ENCODE peak calls at places on chromosomes 3 and 15, in seven cellular contexts. One of them, this sample, is unnamed.

GRCh38 chr3:183526838-183527420 is 28.6 kb downstream of the KLHL6 start:
- DNase-seq in OCI-LY7: no peak
- DNase-seq in fibroblast of lung: no peak
- DNase-seq in breast epithelium: no peak
- DNase-seq in heart left ventricle: no peak
- DNase-seq in BJ: no peak
- DNase-seq in thyroid gland: no peak
- DNase-seq in this sample: no peak

GRCh38 chr15:29129903-29130302 is 139.7 kb downstream of the NSMCE3 start:
- DNase-seq in OCI-LY7: no peak
- DNase-seq in fibroblast of lung: no peak
- DNase-seq in breast epithelium: no peak
- DNase-seq in heart left ventricle: no peak
- DNase-seq in BJ: no peak
- DNase-seq in thyroid gland: no peak
- DNase-seq in this sample: no peak

GRCh38 chr15:82781349-82781748 is 24.5 kb downstream of the FSD2 start:
- DNase-seq in OCI-LY7: no peak
- DNase-seq in fibroblast of lung: no peak
- DNase-seq in breast epithelium: no peak
- DNase-seq in heart left ventricle: no peak
- DNase-seq in BJ: no peak
- DNase-seq in thyroid gland: no peak
- DNase-seq in this sample: no peak

GRCh38 chr15:76340802-76341365 is 4.3 kb downstream of the ISL2 start:
- DNase-seq in OCI-LY7: no peak
- DNase-seq in fibroblast of lung: no peak
- DNase-seq in breast epithelium: no peak
- DNase-seq in heart left ventricle: no peak
- DNase-seq in BJ: no peak
- DNase-seq in thyroid gland: no peak
- DNase-seq in this sample: no peak

GRCh38 chr3:111853071-111853470 is 6.0 kb upstream of the PHLDB2 start:
- DNase-seq in OCI-LY7: no peak
- DNase-seq in fibroblast of lung: no peak
- DNase-seq in breast epithelium: no peak
- DNase-seq in heart left ventricle: no peak
- DNase-seq in BJ: no peak
- DNase-seq in thyroid gland: no peak
- DNase-seq in this sample: no peak

GRCh38 chr3:61908344-61908743 is 347.0 kb downstream of the PTPRG start:
- DNase-seq in OCI-LY7: no peak
- DNase-seq in fibroblast of lung: peak
- DNase-seq in breast epithelium: no peak
- DNase-seq in heart left ventricle: no peak
- DNase-seq in BJ: peak
- DNase-seq in thyroid gland: no peak
- DNase-seq in this sample: peak

GRCh38 chr3:155321418-155321817 is 27.9 kb upstream of the STRIT1 start:
- DNase-seq in OCI-LY7: no peak
- DNase-seq in fibroblast of lung: peak
- DNase-seq in breast epithelium: no peak
- DNase-seq in heart left ventricle: no peak
- DNase-seq in BJ: no peak
- DNase-seq in thyroid gland: no peak
- DNase-seq in this sample: peak

GRCh38 chr3:127444761-127445160 is 145.8 kb downstream of the TPRA1 start:
- DNase-seq in OCI-LY7: no peak
- DNase-seq in fibroblast of lung: no peak
- DNase-seq in breast epithelium: no peak
- DNase-seq in heart left ventricle: no peak
- DNase-seq in BJ: no peak
- DNase-seq in thyroid gland: no peak
- DNase-seq in this sample: no peak

GRCh38 chr3:125163739-125164601 is 48.6 kb downstream of the SLC12A8 start:
- DNase-seq in OCI-LY7: peak
- DNase-seq in fibroblast of lung: peak
- DNase-seq in breast epithelium: no peak
- DNase-seq in heart left ventricle: peak
- DNase-seq in BJ: no peak
- DNase-seq in thyroid gland: no peak
- DNase-seq in this sample: peak

GRCh38 chr3:77381426-77381825 is 341.5 kb downstream of the ROBO2 start:
- DNase-seq in OCI-LY7: no peak
- DNase-seq in fibroblast of lung: no peak
- DNase-seq in breast epithelium: no peak
- DNase-seq in heart left ventricle: no peak
- DNase-seq in BJ: no peak
- DNase-seq in thyroid gland: no peak
- DNase-seq in this sample: no peak

GRCh38 chr3:11764931-11765363 is 81.7 kb downstream of the TAMM41 start:
- DNase-seq in OCI-LY7: no peak
- DNase-seq in fibroblast of lung: peak
- DNase-seq in breast epithelium: no peak
- DNase-seq in heart left ventricle: no peak
- DNase-seq in BJ: peak
- DNase-seq in thyroid gland: no peak
- DNase-seq in this sample: peak

GRCh38 chr15:40755821-40756220 is 767 bp upstream of the RMDN3 start:
- DNase-seq in OCI-LY7: peak
- DNase-seq in fibroblast of lung: no peak
- DNase-seq in breast epithelium: no peak
- DNase-seq in heart left ventricle: no peak
- DNase-seq in BJ: no peak
- DNase-seq in thyroid gland: no peak
- DNase-seq in this sample: no peak

GRCh38 chr15:56295433-56295832 is 51.8 kb upstream of the RFX7 start:
- DNase-seq in OCI-LY7: no peak
- DNase-seq in fibroblast of lung: no peak
- DNase-seq in breast epithelium: no peak
- DNase-seq in heart left ventricle: no peak
- DNase-seq in BJ: no peak
- DNase-seq in thyroid gland: no peak
- DNase-seq in this sample: no peak

GRCh38 chr15:101808201-101808600 is 3.8 kb upstream of the OR4F15 start:
- DNase-seq in OCI-LY7: no peak
- DNase-seq in fibroblast of lung: peak
- DNase-seq in breast epithelium: no peak
- DNase-seq in heart left ventricle: no peak
- DNase-seq in BJ: no peak
- DNase-seq in thyroid gland: no peak
- DNase-seq in this sample: peak

GRCh38 chr15:61173899-61174689 is 55.0 kb downstream of the RORA start:
- DNase-seq in OCI-LY7: no peak
- DNase-seq in fibroblast of lung: no peak
- DNase-seq in breast epithelium: no peak
- DNase-seq in heart left ventricle: no peak
- DNase-seq in BJ: no peak
- DNase-seq in thyroid gland: no peak
- DNase-seq in this sample: no peak

GRCh38 chr15:61118885-61119284 is 110.2 kb downstream of the RORA start:
- DNase-seq in OCI-LY7: no peak
- DNase-seq in fibroblast of lung: no peak
- DNase-seq in breast epithelium: no peak
- DNase-seq in heart left ventricle: no peak
- DNase-seq in BJ: no peak
- DNase-seq in thyroid gland: no peak
- DNase-seq in this sample: no peak

GRCh38 chr3:131743126-131743525 is 240.4 kb upstream of the MRPL3 start:
- DNase-seq in OCI-LY7: no peak
- DNase-seq in fibroblast of lung: no peak
- DNase-seq in breast epithelium: no peak
- DNase-seq in heart left ventricle: no peak
- DNase-seq in BJ: no peak
- DNase-seq in thyroid gland: no peak
- DNase-seq in this sample: no peak

GRCh38 chr15:40389824-40390595 is 7.5 kb downstream of the KNSTRN start:
- DNase-seq in OCI-LY7: no peak
- DNase-seq in fibroblast of lung: no peak
- DNase-seq in breast epithelium: no peak
- DNase-seq in heart left ventricle: no peak
- DNase-seq in BJ: no peak
- DNase-seq in thyroid gland: peak
- DNase-seq in this sample: no peak

DNA sequence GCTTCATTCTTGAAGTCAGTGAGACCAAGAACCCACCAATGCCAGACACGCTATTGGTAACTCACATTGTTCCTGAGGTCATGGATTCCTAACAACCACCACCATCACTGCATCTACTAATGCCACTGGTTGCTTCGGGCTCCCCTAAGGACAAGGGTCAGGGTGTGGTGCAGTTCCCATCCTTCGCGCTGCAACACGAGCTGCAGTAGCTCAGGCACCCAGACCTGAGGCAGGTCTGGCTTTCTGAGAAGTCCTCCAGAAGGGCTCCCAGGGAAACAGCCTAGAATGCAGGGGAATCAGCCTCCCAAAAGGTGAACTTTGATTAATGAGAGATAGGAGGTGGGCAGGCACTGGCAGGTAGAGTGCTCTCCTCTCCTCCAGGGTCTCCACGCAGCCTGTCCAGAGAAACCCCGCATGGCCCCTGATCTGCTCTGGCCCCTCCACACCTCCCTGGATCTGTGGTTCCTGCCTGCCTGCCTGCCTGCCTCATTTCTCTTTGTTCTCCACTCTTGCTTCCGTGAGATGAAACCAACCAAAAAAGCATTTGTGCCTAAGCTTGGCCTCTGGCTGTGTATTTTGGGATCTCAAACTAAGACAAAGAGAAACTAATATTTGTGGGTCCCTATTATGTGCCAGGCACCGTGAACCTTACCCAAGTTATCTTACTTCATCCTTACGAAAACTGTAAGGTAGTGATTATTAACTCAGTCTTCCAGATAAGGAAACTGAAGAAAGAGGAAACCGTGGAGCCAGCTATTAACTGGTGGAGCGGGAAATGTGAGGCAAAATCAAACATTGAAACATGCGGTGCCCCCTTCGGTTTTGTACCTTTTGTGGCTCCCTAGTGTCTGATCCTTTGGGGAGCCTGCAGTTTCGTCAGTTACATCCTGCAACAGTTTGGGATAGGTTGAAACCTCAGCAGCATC is 43.9 kb upstream of the USP3 start:
- DNase-seq in OCI-LY7: no peak
- DNase-seq in fibroblast of lung: no peak
- DNase-seq in breast epithelium: no peak
- DNase-seq in heart left ventricle: no peak
- DNase-seq in BJ: no peak
- DNase-seq in thyroid gland: no peak
- DNase-seq in this sample: no peak
- H3K4me3 ChIP-seq in OCI-LY7: no peak
- H3K4me3 ChIP-seq in fibroblast of lung: no peak
- H3K4me3 ChIP-seq in breast epithelium: no peak
- H3K4me3 ChIP-seq in heart left ventricle: no peak
- H3K4me3 ChIP-seq in BJ: no peak
- H3K4me3 ChIP-seq in thyroid gland: no peak
- H3K4me3 ChIP-seq in this sample: no peak

GRCh38 chr3:113545594-113545993 is 13.2 kb downstream of the SIDT1 start:
- DNase-seq in OCI-LY7: no peak
- DNase-seq in fibroblast of lung: no peak
- DNase-seq in breast epithelium: no peak
- DNase-seq in heart left ventricle: no peak
- DNase-seq in BJ: no peak
- DNase-seq in thyroid gland: no peak
- DNase-seq in this sample: no peak
- TF ChIP-seq CTCF in OCI-LY7: no peak
- TF ChIP-seq CTCF in fibroblast of lung: no peak
- TF ChIP-seq CTCF in breast epithelium: no peak
- TF ChIP-seq CTCF in heart left ventricle: no peak
- TF ChIP-seq CTCF in BJ: no peak
- TF ChIP-seq CTCF in thyroid gland: no peak
- TF ChIP-seq CTCF in this sample: no peak

GRCh38 chr15:26771917-26772587 is 814 bp downstream of the GABRB3 start:
- DNase-seq in OCI-LY7: no peak
- DNase-seq in fibroblast of lung: no peak
- DNase-seq in breast epithelium: no peak
- DNase-seq in heart left ventricle: no peak
- DNase-seq in BJ: no peak
- DNase-seq in thyroid gland: peak
- DNase-seq in this sample: no peak

GRCh38 chr15:26773917-26774316 is 1.1 kb upstream of the GABRB3 start:
- DNase-seq in OCI-LY7: no peak
- DNase-seq in fibroblast of lung: no peak
- DNase-seq in breast epithelium: no peak
- DNase-seq in heart left ventricle: no peak
- DNase-seq in BJ: no peak
- DNase-seq in thyroid gland: peak
- DNase-seq in this sample: no peak

GRCh38 chr15:26773485-26773877 is 615 bp upstream of the GABRB3 start:
- DNase-seq in OCI-LY7: no peak
- DNase-seq in fibroblast of lung: no peak
- DNase-seq in breast epithelium: no peak
- DNase-seq in heart left ventricle: no peak
- DNase-seq in BJ: no peak
- DNase-seq in thyroid gland: peak
- DNase-seq in this sample: no peak

GRCh38 chr15:26772588-26773484 is at the start of gene GABRB3:
- DNase-seq in OCI-LY7: no peak
- DNase-seq in fibroblast of lung: peak
- DNase-seq in breast epithelium: no peak
- DNase-seq in heart left ventricle: peak
- DNase-seq in BJ: no peak
- DNase-seq in thyroid gland: peak
- DNase-seq in this sample: peak

GRCh38 chr15:26771168-26771916 is 1.5 kb downstream of the GABRB3 start:
- DNase-seq in OCI-LY7: no peak
- DNase-seq in fibroblast of lung: no peak
- DNase-seq in breast epithelium: no peak
- DNase-seq in heart left ventricle: peak
- DNase-seq in BJ: no peak
- DNase-seq in thyroid gland: peak
- DNase-seq in this sample: no peak
- H3K4me3 ChIP-seq in OCI-LY7: no peak
- H3K4me3 ChIP-seq in fibroblast of lung: no peak
- H3K4me3 ChIP-seq in breast epithelium: peak
- H3K4me3 ChIP-seq in heart left ventricle: peak
- H3K4me3 ChIP-seq in BJ: no peak
- H3K4me3 ChIP-seq in thyroid gland: peak
- H3K4me3 ChIP-seq in this sample: no peak

DNA sequence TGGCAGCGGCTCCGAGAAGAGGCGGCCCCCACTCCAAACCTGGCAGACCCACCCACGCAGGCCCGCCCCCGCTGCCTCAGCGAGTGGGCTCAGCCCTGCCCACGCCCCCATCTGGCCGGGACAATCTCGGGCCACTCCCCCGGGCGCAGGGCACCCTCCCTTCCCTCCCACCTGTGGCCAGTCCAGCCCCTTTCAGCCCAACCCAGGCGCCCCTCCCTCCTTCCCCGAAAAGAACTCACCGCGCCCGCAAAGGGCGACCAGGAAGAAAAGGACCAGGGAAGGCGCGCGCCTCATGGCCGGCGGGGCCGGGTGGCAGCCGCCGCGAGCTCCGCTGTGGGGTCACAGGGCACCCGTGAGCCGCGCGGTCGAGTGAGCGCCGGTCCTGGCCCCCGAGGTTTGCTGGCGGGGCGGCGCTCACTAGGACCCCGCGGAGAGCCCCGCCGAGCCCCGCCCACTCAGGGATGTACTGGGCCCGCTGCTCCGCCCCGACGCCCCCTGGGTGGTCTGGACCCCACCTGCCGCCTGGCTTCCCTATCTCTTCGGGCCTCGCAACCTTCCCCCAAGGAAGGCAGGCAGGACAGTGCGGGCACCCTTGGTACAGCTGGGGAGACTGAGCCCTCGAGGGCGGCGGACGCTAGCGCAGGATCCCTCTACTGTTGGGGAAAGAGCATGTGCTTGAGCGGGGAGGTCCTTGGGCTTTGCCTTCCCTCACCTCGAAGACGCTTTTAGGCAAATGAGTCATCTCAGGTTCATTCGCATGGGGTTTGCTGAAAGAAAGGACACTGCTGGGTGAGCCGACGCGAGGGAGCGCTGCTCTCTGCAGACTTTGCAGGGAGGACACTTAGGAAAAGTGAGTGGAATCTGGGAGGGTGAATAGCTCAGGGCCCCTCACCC is at the start of gene CHRNB4:
- DNase-seq in OCI-LY7: no peak
- DNase-seq in fibroblast of lung: no peak
- DNase-seq in breast epithelium: no peak
- DNase-seq in heart left ventricle: no peak
- DNase-seq in BJ: no peak
- DNase-seq in thyroid gland: peak
- DNase-seq in this sample: peak
- TF ChIP-seq CTCF in OCI-LY7: no peak
- TF ChIP-seq CTCF in fibroblast of lung: no peak
- TF ChIP-seq CTCF in breast epithelium: no peak
- TF ChIP-seq CTCF in heart left ventricle: no peak
- TF ChIP-seq CTCF in BJ: no peak
- TF ChIP-seq CTCF in thyroid gland: no peak
- TF ChIP-seq CTCF in this sample: peak

This sample was measured in choroid plexus epithelial cell.